ENCODE peak calls at places on chromosomes 13 and 19, in five cellular contexts. F is pancreas, S is GM23248, L is thoracic aorta, V is left ventricle myocardium inferior. T is an unnamed sample.

GRCh38 chr13:71218960-71219359 is 648.0 kb downstream of the DACH1 start:
- DNase-seq in F (no peak), S (no peak), L (no peak), V (no peak), T (no peak)

GRCh38 chr19:3366104-3366760 is at the start of gene NFIC:
- DNase-seq in F (peak), S (peak), L (no peak), V (peak), T (peak)

GRCh38 chr13:77002590-77003190 is 10.8 kb downstream of the CLN5 start:
- DNase-seq in F (no peak), S (peak), L (no peak), V (no peak), T (no peak)

GRCh38 chr19:40424637-40425449 is 949 bp downstream of the SERTAD1 start:
- DNase-seq in F (no peak), S (peak), L (no peak), V (no peak), T (peak)

GRCh38 chr13:19586904-19587634 is 25.7 kb upstream of the TPTE2 start:
- DNase-seq in F (no peak), S (peak), L (no peak), V (no peak), T (no peak)

GRCh38 chr13:28528848-28529247 is 33.9 kb upstream of the FLT1 start:
- DNase-seq in F (no peak), S (no peak), L (no peak), V (no peak), T (no peak)

GRCh38 chr13:21825186-21825585 is 154.3 kb downstream of the FGF9 start:
- DNase-seq in F (no peak), S (no peak), L (no peak), V (no peak), T (no peak)

GRCh38 chr19:58059003-58059671 is at the start of gene ZNF135:
- DNase-seq in F (peak), S (peak), L (peak), V (peak), T (peak)

GRCh38 chr19:19751846-19752245 is 18.9 kb upstream of the ZNF14 start:
- DNase-seq in F (no peak), S (no peak), L (no peak), V (no peak), T (peak)

GRCh38 chr13:49354719-49355118 is 89.1 kb downstream of the CAB39L start:
- DNase-seq in F (no peak), S (peak), L (no peak), V (no peak), T (no peak)

GRCh38 chr19:10289836-10290438 is at the start of gene ICAM5:
- DNase-seq in F (no peak), S (peak), L (no peak), V (no peak), T (no peak)

GRCh38 chr19:10290876-10291553 is 1.3 kb downstream of the ICAM5 start:
- DNase-seq in F (no peak), S (peak), L (no peak), V (peak), T (no peak)

GRCh38 chr19:10288662-10289166 is 1.0 kb upstream of the ICAM5 start:
- DNase-seq in F (no peak), S (peak), L (no peak), V (no peak), T (no peak)

GRCh38 chr19:10290439-10290875 is 705 bp downstream of the ICAM5 start:
- DNase-seq in F (no peak), S (peak), L (no peak), V (no peak), T (no peak)

DNA sequence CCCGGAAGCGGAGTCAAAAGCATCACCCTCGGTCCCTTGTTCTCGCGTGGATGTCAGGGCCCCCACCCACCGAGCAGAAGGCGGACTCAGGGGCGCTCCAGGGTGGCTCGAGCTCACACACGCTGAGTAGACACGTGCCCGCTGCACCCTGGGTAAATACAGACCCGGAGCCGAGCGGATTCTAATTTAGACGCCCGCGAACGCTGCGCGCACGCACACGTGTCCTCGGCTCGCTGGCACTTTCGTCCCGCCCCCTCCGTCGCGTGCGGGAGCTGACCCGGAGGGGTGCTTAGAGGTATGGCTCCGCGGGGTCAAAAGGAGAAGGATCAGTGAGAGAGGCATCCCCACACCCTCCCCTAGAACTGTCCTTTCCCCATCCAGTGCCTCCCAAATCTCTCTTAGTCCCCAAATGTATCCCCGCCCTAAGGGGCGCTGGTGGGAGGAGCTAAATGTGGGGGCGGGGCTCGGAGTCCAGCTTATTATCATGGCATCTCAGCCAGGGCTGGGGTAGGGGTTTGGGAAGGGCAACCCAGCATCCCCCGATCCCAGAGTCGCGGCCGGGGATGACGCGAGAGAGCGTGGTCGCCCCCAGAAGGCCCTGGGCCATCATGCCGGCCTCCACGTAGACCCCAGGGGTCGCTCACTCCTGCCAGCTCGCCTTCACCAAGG is 451 bp upstream of the ICAM5 start:
- DNase-seq in F (no peak), S (peak), L (no peak), V (no peak), T (no peak)
- H3K4me3 ChIP-seq in F (no peak), S (peak), L (peak), V (peak), T (peak)

DNA sequence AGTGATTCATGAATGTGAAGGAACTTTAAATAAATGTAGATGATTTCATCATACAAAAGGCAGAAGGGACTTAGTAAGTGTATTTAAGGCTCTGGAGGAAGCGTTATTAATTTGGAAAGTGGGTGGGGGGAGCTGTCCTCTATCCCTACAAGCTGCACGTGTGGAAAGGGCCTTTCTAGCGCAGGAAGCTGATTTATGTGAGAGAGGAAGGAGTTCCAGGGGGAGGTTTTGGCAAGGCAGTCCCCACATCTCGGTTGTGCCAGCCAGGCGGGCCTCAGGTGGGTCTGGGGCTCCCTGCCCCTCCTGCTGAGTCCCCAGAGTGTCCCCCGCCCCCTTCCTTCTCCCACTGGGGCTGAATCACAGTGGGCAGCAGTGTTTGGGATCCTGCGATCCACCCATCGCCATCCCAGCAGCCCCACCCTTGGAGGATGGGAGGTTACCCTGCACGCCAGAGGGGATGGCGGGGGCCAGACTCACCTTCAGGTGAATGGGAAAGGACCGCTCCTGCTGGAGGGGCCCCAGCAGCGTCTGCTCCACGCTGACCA is 709 bp downstream of the DLEU7 start:
- DNase-seq in F (no peak), S (no peak), L (no peak), V (no peak), T (no peak)
- H3K27ac ChIP-seq in F (no peak), S (no peak), L (no peak), V (no peak), T (no peak)

GRCh38 chr19:16836115-16836905 is 7.1 kb downstream of the SIN3B start:
- DNase-seq in F (no peak), S (peak), L (no peak), V (no peak), T (no peak)

GRCh38 chr19:16836906-16837362 is 7.7 kb downstream of the SIN3B start:
- DNase-seq in F (no peak), S (no peak), L (no peak), V (no peak), T (no peak)

GRCh38 chr19:16830679-16831078 is 1.5 kb downstream of the SIN3B start:
- DNase-seq in F (no peak), S (peak), L (no peak), V (no peak), T (no peak)

GRCh38 chr19:16831531-16831930 is 2.3 kb downstream of the SIN3B start:
- DNase-seq in F (no peak), S (no peak), L (no peak), V (no peak), T (no peak)

DNA sequence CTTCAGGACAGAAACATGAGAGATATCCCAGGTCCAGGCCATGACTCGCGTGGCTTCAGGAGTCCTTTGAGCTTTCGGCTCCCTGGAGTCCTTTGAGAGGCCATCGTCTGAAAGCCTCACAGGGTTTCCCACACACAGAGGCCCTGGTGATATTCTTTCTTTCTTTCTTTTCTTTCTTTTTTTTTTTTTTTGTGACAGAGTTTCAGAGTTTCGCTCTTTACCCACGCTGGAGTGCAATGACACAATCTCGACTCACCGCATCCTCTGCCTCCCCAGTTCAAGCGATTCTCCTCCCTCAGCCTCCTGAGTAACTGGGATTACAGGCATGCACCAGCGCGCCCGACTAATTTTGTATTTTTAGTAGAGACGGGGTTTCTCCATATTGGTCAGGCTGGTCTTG is 5.5 kb downstream of the SIN3B start:
- DNase-seq in F (no peak), S (peak), L (no peak), V (no peak), T (no peak)
- H3K4me3 ChIP-seq in F (no peak), S (no peak), L (no peak), V (no peak), T (no peak)

GRCh38 chr13:67410645-67411044 is 180.5 kb upstream of the PCDH9 start:
- DNase-seq in F (no peak), S (no peak), L (no peak), V (no peak), T (no peak)

GRCh38 chr13:67421475-67421874 is 191.3 kb upstream of the PCDH9 start:
- DNase-seq in F (no peak), S (no peak), L (no peak), V (no peak), T (no peak)

GRCh38 chr13:67416047-67416925 is 186.2 kb upstream of the PCDH9 start:
- DNase-seq in F (no peak), S (peak), L (no peak), V (no peak), T (no peak)
- H3K27ac ChIP-seq in F (no peak), S (no peak), L (no peak), V (no peak), T (no peak)

DNA sequence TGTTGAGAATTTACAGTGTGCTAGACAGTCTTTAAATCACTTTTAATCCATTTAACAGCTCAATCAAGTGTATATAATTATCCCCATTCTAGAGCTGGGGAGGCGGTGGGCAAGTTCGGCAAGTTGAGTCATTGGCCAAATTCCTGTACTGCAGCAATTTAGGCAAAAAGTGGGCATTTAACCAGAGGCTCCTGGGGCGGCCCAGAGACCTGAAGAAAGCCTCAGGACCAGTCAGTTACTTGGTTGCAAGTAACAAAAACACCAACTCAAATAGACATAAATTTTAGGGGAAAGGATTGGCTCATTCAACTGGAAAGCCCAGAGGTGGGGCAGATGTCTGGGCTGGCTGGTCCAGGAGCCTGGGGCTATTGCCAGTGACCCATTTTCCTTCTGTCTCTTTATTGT is 97.1 kb downstream of the SIPA1L3 start:
- DNase-seq in F (no peak), S (peak), L (no peak), V (no peak), T (no peak)
- H3K4me3 ChIP-seq in F (no peak), S (peak), L (peak), V (peak), T (peak)

DNA sequence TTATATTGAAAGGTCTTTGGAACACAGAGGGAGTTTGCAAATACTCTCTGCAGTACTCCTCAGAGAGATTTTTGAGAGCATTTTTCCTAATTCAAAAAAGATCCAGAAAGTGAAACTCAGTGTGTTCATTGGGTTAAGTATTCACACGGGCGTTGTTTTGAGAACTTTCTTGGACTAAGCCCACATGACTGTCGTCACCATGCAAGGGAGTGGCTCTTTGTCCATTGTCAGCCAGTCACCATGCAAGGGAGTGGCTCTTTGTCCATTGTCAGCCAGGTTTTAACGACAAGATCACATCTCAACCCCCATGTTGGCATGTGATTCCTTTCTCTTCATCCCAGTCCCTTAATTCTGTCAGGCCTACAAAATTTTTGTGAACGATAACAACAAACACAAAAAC is 81.2 kb upstream of the STK24 start:
- DNase-seq in F (no peak), S (peak), L (no peak), V (no peak), T (no peak)
- H3K27ac ChIP-seq in F (no peak), S (peak), L (no peak), V (peak), T (peak)

DNA sequence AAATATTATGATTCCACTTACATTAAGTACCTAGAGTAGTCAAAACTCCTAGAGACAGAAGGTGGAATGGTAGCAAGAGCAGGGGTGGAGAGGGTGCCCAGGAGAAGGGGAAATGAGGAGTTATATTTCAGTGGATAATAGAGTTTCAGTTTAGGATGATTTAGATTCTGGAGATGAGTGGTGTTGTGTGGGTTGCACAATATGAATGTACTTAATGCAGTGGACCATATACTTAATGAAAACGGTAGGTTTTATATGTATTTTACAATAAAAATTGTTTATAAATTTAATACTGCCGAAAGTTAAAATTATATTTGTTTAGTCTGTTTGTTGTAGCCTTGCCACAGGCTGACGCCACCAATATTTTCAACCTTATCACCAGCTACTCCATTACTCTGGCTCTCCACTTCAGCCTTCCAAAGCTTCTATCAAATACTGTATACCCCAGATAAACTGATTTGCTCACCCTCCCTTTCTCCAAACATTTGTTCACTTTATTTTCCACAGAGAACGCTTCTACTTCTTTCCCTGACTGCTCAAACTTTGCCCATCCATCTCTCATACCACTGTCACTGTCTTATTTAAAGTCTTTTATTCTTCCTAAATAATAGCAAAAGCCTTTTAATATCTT is 1.4 kb upstream of the RBM26 start:
- DNase-seq in F (no peak), S (no peak), L (no peak), V (no peak), T (no peak)
- H3K4me3 ChIP-seq in F (no peak), S (peak), L (no peak), V (peak), T (no peak)

GRCh38 chr19:48539503-48540096 is 12.4 kb upstream of the SULT2B1 start:
- DNase-seq in F (no peak), S (peak), L (no peak), V (no peak), T (no peak)

GRCh38 chr19:48544856-48545750 is 6.9 kb upstream of the SULT2B1 start:
- DNase-seq in F (no peak), S (no peak), L (no peak), V (no peak), T (no peak)

GRCh38 chr19:48540110-48540509 is 11.9 kb upstream of the SULT2B1 start:
- DNase-seq in F (no peak), S (peak), L (no peak), V (no peak), T (no peak)

GRCh38 chr19:48541813-48542212 is 10.2 kb upstream of the SULT2B1 start:
- DNase-seq in F (no peak), S (no peak), L (no peak), V (no peak), T (no peak)

DNA sequence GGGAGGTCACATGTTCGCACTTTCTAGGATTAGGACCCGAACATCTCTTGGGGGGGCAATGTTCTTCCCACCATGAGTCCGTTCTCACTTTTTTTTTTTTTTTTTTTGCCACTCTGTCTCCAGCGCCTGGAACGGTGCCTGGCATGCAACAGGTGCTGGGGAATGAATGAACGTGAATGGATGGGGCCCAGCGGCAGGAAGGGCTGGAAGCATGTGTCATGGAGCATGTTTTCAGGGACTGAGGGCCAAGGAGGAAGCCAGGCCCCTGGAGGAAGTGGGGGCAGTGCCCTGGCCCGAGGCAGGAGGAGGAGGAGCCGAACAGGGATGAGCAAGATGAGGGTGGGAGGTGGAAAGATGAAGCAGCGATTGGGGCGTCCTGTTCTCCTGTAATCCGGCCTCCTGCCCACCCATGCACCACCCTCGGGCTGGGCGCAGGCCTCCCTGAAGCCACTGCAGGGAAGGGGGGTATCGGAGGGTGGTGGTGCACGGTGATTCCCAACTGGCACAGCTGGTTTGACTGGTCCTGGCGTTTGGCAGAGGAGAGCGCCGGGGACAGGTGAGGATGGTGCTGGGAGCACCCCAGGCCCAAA is 8.8 kb upstream of the SULT2B1 start:
- DNase-seq in F (peak), S (peak), L (no peak), V (no peak), T (no peak)
- H3K27ac ChIP-seq in F (no peak), S (no peak), L (no peak), V (no peak), T (no peak)

DNA sequence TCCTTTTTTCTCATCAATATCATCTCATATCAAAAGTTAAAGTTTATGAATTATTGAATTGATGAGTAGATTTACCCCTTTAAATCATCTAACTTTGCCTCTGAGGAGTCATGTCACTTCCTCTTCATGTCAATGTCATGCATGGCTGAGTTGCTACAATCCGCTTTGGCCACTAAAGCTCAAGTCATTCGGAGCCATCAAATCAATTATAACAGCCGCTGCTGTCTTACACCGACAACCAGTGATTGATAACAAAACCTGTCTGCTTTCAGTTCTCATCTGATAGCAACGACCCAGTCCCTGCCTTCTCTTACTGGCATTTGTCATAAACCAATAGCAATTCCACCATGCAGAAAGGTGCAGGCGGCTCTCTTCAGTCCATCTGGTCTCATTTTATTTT is 429.3 kb downstream of the DIAPH3 start:
- DNase-seq in F (no peak), S (no peak), L (no peak), V (no peak), T (no peak)
- H3K4me3 ChIP-seq in F (no peak), S (no peak), L (no peak), V (no peak), T (no peak)

GRCh38 chr19:16436780-16437179 is 35.0 kb downstream of the EPS15L1 start:
- DNase-seq in F (no peak), S (no peak), L (no peak), V (no peak), T (no peak)
- H3K27ac ChIP-seq in F (no peak), S (no peak), L (peak), V (peak), T (peak)

T was measured in coronary artery.